ENCODE peak calls at places on chromosomes 16 and 17, in four cellular contexts. S is stomach, I is heart left ventricle, C is neural progenitor cell. Z is an unnamed sample.

GRCh38 chr17:39699818-39700147 is at the start of gene ERBB2:
- DNase-seq in C (peak), S (peak), I (peak), Z (peak)

GRCh38 chr17:27928546-27928945 is 35.4 kb upstream of the LYRM9 start:
- DNase-seq in I (no peak), S (no peak), C (no peak), Z (no peak)

GRCh38 chr17:72715906-72716572 is 376.4 kb downstream of the SLC39A11 start:
- DNase-seq in S (no peak), I (no peak), C (no peak), Z (no peak)

GRCh38 chr17:19897108-19897854 is 29.5 kb upstream of the ULK2 start:
- DNase-seq in I (peak), S (peak), C (no peak), Z (no peak)

GRCh38 chr16:12238598-12238997 is 262.1 kb downstream of the SNX29 start:
- DNase-seq in S (no peak), I (no peak), C (no peak), Z (no peak)

GRCh38 chr17:67245694-67246397 is 850 bp upstream of the HELZ start:
- DNase-seq in I (peak), S (peak), C (peak), Z (peak)

GRCh38 chr16:77816293-77816692 is 27.9 kb downstream of the VAT1L start:
- DNase-seq in I (no peak), C (no peak), S (no peak), Z (no peak)

GRCh38 chr17:64938925-64939474 is 19.7 kb upstream of the LRRC37A3 start:
- DNase-seq in S (peak), I (peak), C (peak), Z (peak)

GRCh38 chr16:49921791-49922456 is 66.0 kb upstream of the ZNF423 start:
- DNase-seq in I (peak), S (peak), C (peak), Z (peak)

GRCh38 chr16:24734382-24734781 is 4.9 kb downstream of the TNRC6A start:
- DNase-seq in C (no peak), S (no peak), I (no peak), Z (no peak)

GRCh38 chr16:30151091-30151490 is 28.1 kb upstream of the MAPK3 start:
- DNase-seq in C (no peak), I (no peak), S (no peak), Z (no peak)

GRCh38 chr17:45740553-45741330 is 43.4 kb upstream of the CRHR1 start:
- DNase-seq in C (peak), I (peak), S (no peak), Z (peak)

GRCh38 chr17:72683506-72684404 is 408.7 kb downstream of the SLC39A11 start:
- DNase-seq in I (no peak), C (no peak), S (peak), Z (no peak)

GRCh38 chr17:1714488-1714979 is 4.4 kb upstream of the TLCD2 start:
- DNase-seq in C (peak), S (peak), I (peak), Z (peak)

GRCh38 chr17:44636562-44636961 is 19.7 kb upstream of the MEIOC start:
- DNase-seq in C (peak), I (no peak), S (no peak), Z (no peak)

GRCh38 chr17:29059281-29059680 is 16.3 kb downstream of the PIPOX start:
- DNase-seq in C (no peak), I (no peak), S (no peak), Z (no peak)

GRCh38 chr16:64238576-64238975 is 883.3 kb downstream of the CDH11 start:
- DNase-seq in C (no peak), I (no peak), S (no peak), Z (no peak)

GRCh38 chr17:44908761-44909326 is 6.5 kb downstream of the GFAP start:
- DNase-seq in C (no peak), S (no peak), I (no peak), Z (no peak)

GRCh38 chr16:87319997-87320491 is 2.9 kb upstream of the C16orf95 start:
- DNase-seq in C (no peak), S (no peak), I (no peak), Z (no peak)

GRCh38 chr16:2365895-2366294 is 25.4 kb upstream of the ABCA3 start:
- DNase-seq in S (no peak), C (no peak), I (no peak), Z (no peak)

GRCh38 chr17:27384261-27384701 is 72.0 kb upstream of the KSR1 start:
- DNase-seq in S (peak), I (peak), C (no peak), Z (no peak)

GRCh38 chr17:17628388-17629008 is 37.0 kb upstream of the PEMT start:
- DNase-seq in C (no peak), S (peak), I (no peak), Z (no peak)

GRCh38 chr16:76676356-76676755 is 399.2 kb downstream of the CNTNAP4 start:
- DNase-seq in I (no peak), S (no peak), C (no peak), Z (peak)

DNA sequence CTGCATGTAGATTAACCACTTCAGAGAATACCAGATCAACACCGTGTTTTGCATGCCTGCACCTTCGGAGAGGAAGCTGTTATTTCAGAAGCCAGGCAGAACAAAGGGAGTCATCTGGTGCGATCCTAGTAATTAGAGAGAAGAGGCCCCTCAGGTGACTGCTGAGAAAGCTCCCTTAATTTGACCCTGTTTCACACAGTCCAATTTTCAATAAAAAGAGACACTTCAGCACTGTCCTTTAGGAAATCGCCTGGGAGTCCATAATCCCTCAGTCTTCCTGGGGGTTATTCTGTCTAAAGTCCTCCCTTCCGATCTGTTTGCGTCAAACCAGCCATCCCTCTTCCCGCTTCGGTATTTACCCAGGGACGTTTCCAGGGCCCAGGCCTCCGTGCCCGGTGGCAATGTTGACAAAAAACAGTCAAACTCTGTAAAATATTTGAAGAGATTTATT is 23.4 kb upstream of the TNRC6C start:
- DNase-seq in C (peak), S (no peak), I (no peak), Z (peak)
- H3K27ac ChIP-seq in C (no peak), S (no peak), I (no peak), Z (no peak)

DNA sequence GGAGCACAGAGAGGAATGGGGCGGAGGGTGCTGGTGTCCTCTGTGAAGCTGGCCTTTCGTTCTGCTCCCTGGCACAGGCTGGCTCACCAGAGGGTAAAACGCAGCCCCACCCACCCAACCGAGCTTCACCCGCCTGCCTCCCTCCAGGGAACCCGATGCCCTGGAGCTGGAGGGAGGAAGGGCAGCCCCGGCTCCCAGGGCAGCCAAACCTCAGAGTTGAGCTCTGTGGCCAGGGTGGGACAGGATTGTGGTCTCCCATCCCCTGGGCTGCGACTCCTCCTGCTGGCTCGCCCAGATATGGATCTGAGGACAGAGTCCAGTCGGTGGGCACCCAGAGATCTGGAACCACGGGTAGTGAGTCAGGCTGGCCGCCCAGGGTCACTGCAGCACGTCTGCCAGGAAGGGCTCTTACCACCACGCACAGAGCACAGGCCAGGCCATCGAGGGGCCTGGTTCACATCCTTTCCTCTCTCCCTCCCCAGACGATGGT is 42.6 kb upstream of the CHMP6 start:
- DNase-seq in I (no peak), S (no peak), C (no peak), Z (no peak)
- TF ChIP-seq CTCF in I (no peak), S (no peak), C (peak), Z (no peak)

DNA sequence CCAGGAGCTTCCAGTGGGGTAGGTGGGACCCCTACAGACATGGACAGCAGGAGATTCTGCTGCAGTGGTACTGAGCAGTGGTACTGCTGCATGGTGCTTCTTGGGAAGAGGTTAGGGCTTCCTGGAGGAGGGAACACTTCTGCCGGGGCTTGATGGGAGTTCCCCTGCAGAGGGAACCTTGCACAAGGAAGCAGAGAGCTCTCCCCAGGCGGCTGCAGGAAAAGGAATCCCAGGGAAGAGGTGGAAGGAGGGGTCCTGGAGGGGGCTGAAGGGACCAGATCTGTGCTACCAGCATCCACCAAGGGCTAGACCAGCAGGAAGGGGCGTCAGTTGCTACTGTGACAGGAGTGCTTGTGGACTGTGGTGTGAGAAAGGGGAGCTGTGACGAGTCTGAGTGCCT is 10.6 kb downstream of the RIPOR1 start:
- DNase-seq in C (no peak), S (no peak), I (no peak), Z (no peak)
- H3K27ac ChIP-seq in C (no peak), S (peak), I (no peak), Z (no peak)

GRCh38 chr17:76124582-76125390 is 16.3 kb downstream of the FOXJ1 start:
- DNase-seq in C (peak), I (no peak), S (no peak), Z (peak)
- TF ChIP-seq CTCF in C (peak), I (no peak), S (no peak), Z (peak)

DNA sequence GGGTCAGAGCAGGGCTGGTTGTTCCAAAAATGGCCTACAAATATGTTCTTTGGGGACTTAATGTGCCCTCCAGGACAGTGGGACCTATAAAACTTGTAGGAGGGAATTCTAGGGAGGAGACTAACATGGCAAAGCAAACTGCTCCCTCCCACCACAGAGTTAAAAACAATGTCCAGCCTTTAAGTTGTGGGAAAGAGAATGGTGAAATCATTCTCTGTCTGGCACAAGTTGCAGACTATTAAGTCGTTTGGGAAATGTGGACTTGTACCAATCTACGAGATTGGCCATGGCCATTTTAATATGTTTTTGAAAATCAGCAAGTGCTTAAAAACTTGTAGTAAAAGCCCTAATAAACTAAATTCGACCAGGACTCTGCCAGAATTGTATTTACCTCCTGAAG is 32.2 kb downstream of the ANKFN1 start:
- DNase-seq in I (no peak), C (no peak), S (no peak), Z (no peak)
- H3K27ac ChIP-seq in I (no peak), C (no peak), S (no peak), Z (no peak)

GRCh38 chr16:5736209-5736608 is 638.6 kb upstream of the EEF2KMT start:
- DNase-seq in S (no peak), I (no peak), C (no peak), Z (no peak)
- TF ChIP-seq CTCF in S (no peak), I (no peak), C (no peak), Z (no peak)

DNA sequence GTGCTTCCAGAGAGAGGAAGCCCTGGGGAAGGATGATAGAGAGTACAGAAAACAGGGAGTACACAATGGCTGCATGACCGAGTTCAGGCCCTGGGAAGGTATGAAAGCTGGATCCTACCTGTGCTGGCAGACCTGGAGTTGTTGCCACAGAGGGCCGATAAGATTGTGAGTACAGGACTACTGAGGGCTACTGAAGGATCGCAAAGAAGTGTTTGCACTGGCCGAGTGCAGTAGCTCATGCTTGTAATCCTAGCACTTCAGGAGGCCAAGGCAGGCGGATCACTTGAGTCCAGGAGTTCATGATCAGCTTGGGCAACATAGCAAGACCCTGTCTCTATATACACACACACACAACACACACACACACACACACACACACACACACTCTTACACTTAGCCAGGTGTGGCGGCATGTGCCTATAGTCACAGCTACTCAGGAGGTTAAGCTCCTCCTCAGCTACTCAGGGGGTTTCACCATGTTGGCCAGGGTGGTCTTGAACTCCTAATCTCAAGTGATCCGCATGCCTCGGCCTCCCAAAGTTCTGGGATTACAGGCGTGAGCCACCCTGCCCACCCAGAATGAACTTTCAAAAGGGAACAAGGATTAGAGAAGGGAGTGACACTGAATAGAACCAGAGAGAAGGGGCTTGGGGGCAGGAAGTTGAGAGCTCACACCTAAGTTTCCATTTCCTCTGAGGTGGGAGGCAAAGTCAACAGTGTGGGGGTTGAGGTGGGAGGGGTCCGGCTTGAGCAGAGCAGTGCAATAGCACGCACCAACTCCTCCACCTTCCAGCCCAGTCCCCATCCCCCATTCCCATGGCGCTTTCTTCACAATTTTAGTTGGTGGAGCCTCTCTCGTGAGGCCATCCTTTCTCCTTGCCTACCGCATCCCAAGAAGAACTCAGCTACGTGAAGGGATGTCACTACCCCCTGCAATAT is 7.5 kb downstream of the SCIMP start:
- DNase-seq in I (no peak), S (no peak), C (no peak), Z (no peak)
- H3K27ac ChIP-seq in I (no peak), S (no peak), C (no peak), Z (no peak)